ENCODE peak calls at places on chromosomes 6 and 20, in seven cellular contexts. U is cardiac muscle cell; V is psoas muscle; C is tibial artery; B is left lung; G is CD8-positive, alpha-beta T cell; D is Peyer's patch. E is an unnamed sample.

GRCh38 chr6:105748737-105749161 is 337.4 kb upstream of the PRDM1 start:
- DNase-seq in V (no peak), G (no peak), C (no peak), B (peak; percentile 35), D (no peak), U (peak; percentile 2), E (no peak)

GRCh38 chr6:164035912-164036485 is 621.5 kb downstream of the QKI start:
- DNase-seq in G (no peak), B (no peak), V (no peak), D (no peak), C (no peak), U (no peak), E (no peak)

GRCh38 chr6:64811145-64811544 is 895.9 kb downstream of the EYS start:
- DNase-seq in U (peak; percentile 38), G (no peak), B (no peak), C (no peak), D (no peak), V (no peak), E (no peak)

GRCh38 chr6:68447112-68447511 is 188.0 kb upstream of the ADGRB3 start:
- DNase-seq in G (no peak), D (no peak), U (no peak), B (no peak), C (no peak), V (no peak), E (no peak)

GRCh38 chr20:23049933-23050838 is 714 bp upstream of the THBD start:
- DNase-seq in C (peak; percentile 53), B (peak; percentile 80), D (no peak), G (no peak), U (peak; percentile 42), V (peak; percentile 87), E (peak; percentile 22)

GRCh38 chr20:53883098-53883762 is 187.2 kb downstream of the BCAS1 start:
- DNase-seq in C (no peak), B (no peak), V (no peak), G (no peak), D (no peak), U (no peak), E (no peak)

GRCh38 chr6:147347882-147348214 is 143.6 kb downstream of the STXBP5 start:
- DNase-seq in G (no peak), D (no peak), C (no peak), B (no peak), U (no peak), V (no peak), E (no peak)

GRCh38 chr6:52020961-52021570 is 66.3 kb downstream of the PKHD1 start:
- DNase-seq in B (no peak), G (no peak), D (no peak), U (peak; percentile 48), C (no peak), V (no peak), E (no peak)

GRCh38 chr20:10540636-10541493 is 105.8 kb downstream of the SLX4IP start:
- DNase-seq in B (no peak), C (no peak), U (peak; percentile 85), G (no peak), V (no peak), D (no peak), E (no peak)

GRCh38 chr20:53104889-53105288 is 132.7 kb downstream of the TSHZ2 start:
- DNase-seq in D (no peak), G (no peak), U (peak; percentile 8), V (no peak), C (no peak), B (no peak), E (no peak)

GRCh38 chr6:3484240-3484639 is 27.4 kb upstream of the SLC22A23 start:
- DNase-seq in V (no peak), U (peak; percentile 75), G (no peak), D (no peak), B (no peak), C (no peak), E (no peak)

GRCh38 chr20:57629976-57630525 is 9.8 kb upstream of the ZBP1 start:
- DNase-seq in G (peak; percentile 56), C (no peak), D (no peak), U (no peak), B (peak; percentile 33), V (no peak), E (no peak)

GRCh38 chr6:35931120-35931561 is 10.2 kb upstream of the SRPK1 start:
- DNase-seq in G (no peak), U (no peak), C (no peak), D (no peak), V (no peak), B (no peak), E (no peak)

GRCh38 chr6:142886431-142887170 is 58.4 kb downstream of the HIVEP2 start:
- DNase-seq in C (no peak), V (no peak), U (peak; percentile 59), G (no peak), B (no peak), D (no peak), E (peak; percentile 63)

GRCh38 chr6:129131282-129131681 is 248.3 kb downstream of the LAMA2 start:
- DNase-seq in D (no peak), B (no peak), C (peak; percentile 84), U (peak; percentile 78), G (no peak), V (peak; percentile 70), E (no peak)

GRCh38 chr20:33305591-33306057 is 22.6 kb downstream of the BPIFB1 start:
- DNase-seq in D (no peak), G (no peak), C (no peak), U (peak; percentile 14), B (no peak), V (no peak), E (no peak)

GRCh38 chr6:69957990-69958559 is 91.7 kb downstream of the COL19A1 start:
- DNase-seq in C (no peak), D (no peak), G (no peak), V (no peak), U (no peak), B (no peak), E (no peak)

DNA sequence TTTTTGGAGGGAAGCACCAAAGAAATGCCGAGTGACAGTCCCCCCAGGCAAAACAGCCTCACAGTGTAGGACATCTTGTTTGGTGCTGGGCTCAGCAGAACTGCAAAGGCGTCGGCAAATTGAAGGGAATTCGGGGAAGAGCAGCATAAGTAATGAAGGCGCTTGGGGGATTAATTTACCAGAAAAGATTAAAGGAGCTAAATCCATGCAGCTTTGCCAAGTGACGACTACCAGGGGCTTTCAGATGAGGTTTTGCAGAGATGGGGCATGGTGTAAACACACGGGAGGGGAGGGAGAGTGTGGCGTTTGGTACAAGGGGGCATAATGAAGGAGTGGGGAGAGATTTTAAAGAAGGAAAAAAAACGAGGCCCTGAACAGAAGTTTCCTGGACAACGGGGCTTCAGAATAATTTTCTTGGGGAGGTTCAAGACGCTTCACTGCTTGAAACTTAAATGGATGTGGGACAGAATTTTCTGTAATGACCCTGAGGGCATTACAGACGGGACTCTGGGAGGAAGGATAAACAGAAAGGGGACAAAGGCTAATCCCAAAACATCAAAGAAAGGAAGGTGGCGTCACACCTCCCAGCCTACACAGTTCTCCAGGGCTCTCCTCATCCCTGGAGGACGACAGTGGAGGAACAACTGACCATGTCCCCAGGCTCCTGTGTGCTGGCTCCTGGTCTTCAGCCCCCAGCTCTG is 45.4 kb upstream of the CDH22 start:
- DNase-seq in V (no peak), C (no peak), B (no peak), U (no peak), G (no peak), D (no peak), E (no peak)
- TF ChIP-seq CTCF in V (no peak), C (no peak), B (no peak), U (no peak), G (no peak), D (no peak), E (no peak)

GRCh38 chr6:7085911-7086310 is 21.9 kb upstream of the RREB1 start:
- DNase-seq in U (peak; percentile 8), D (no peak), B (no peak), V (peak; percentile 71), C (peak; percentile 45), G (no peak), E (no peak)

GRCh38 chr6:7087491-7087979 is 20.2 kb upstream of the RREB1 start:
- DNase-seq in U (no peak), D (peak; percentile 61), V (no peak), B (no peak), C (no peak), G (peak; percentile 62), E (peak; percentile 42)

GRCh38 chr6:7087066-7087465 is 20.7 kb upstream of the RREB1 start:
- DNase-seq in D (no peak), G (no peak), U (peak; percentile 40), B (no peak), V (no peak), C (no peak), E (no peak)

GRCh38 chr6:7086488-7086887 is 21.3 kb upstream of the RREB1 start:
- DNase-seq in B (peak; percentile 47), V (peak; percentile 65), D (peak; percentile 56), G (peak; percentile 55), U (peak; percentile 46), C (peak; percentile 37), E (peak; percentile 74)

DNA sequence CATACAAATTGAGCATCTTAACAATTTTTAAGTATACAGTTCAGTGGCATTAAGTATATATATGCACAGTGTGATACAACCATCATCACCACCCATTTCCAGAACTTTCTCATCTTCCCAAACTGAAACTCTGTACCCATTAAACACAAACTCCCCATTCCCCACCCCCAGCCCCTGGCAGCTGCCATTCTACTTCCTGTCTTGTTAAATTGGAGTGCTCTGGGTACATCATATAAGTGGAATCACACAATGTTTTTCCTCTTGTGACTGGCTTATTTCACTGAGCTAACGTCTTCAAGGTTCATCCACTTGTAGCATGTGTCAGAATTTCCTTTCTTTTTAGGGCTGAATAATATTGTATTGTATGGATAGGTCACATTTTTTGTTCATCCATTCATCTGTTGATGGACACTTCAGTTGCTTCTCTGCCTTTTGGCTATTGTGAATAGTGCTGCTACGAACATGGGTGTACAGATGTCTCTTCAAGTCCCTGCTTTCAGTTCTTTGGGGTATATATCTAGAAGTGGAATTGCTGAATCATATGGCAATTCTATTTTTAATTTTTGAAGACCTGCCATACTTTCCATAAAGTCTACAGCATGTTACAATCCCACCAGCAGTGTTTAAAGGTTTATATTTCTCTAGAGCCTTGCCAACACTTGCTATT is 19.6 kb upstream of the RREB1 start:
- DNase-seq in C (no peak), B (no peak), D (no peak), G (peak; percentile 43), V (no peak), U (no peak), E (no peak)
- H3K4me3 ChIP-seq in C (no peak overlapping the region), B (no peak overlapping the region), D (no peak overlapping the region), G (peak overlapping the region; percentile 34), V (no peak overlapping the region), U (no peak overlapping the region), E (peak overlapping the region; percentile 28)

DNA sequence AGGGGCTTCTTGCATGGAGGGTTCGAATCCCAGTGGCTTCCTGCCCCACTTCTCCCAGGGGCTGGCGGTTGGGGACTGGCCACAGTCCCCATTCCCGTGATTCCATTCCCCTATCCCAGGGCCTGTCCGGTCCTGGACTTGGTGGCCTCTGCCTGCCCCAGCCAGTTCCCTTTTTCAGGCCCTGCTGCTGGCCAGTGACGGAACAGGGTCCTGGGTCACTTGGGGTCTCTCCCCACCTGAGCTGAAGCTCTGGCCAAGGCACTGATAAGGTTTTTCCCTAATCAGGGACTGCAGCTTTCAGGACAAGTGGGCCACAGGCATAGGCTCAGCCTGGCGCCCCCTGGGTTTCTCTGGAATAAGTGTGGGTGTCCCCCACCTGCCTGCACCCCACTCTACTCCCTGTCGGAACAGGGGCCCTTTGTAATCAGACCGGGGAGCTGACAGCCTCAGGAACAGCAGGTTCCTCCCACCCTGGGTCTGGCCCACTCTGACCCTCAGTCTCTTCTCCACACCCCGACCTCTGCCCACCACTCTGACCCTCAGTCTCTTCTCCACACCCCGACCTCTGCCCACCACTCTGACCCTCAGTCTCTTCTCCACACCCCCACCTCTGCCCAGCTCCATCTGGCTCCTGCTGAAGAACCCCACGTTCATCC is 22.1 kb downstream of the SLCO4A1 start:
- DNase-seq in U (no peak), B (no peak), C (no peak), G (no peak), V (no peak), D (no peak), E (no peak)
- TF ChIP-seq CTCF in U (no peak), B (no peak), C (no peak), G (no peak), V (no peak), D (no peak), E (no peak)

GRCh38 chr20:44403194-44404112 is 48.0 kb downstream of the HNF4A start:
- DNase-seq in C (no peak), D (peak; percentile 52), G (no peak), V (no peak), B (no peak), U (no peak), E (no peak)
- H3K4me3 ChIP-seq in C (no peak overlapping the region), D (peak overlapping the region; percentile 78), G (no peak overlapping the region), V (no peak overlapping the region), B (no peak overlapping the region), U (no peak overlapping the region), E (no peak overlapping the region)